ENCODE peak calls at places on chromosomes 4 and X, in nine cellular contexts. X is heart left ventricle, F is NCI-H1105, Z is C1 segment of cervical spinal cord, J is mesothelial cell of epicardium, M is fibroblast of the conjunctiva, V is substantia nigra, P is Calu3, U is esophagus squamous epithelium. E is an unnamed sample.

GRCh38 chrX:4320436-4320947 is 607.0 kb upstream of the PRKX start:
- DNase-seq in X (no peak), F (no peak), Z (no peak), J (no peak), M (no peak), V (no peak), P (no peak), U (no peak), E (no peak)

GRCh38 chrX:107857815-107858214 is 32.1 kb downstream of the MID2 start:
- DNase-seq in X (no peak), F (peak), Z (no peak), J (no peak), M (no peak), V (no peak), P (no peak), U (no peak), E (no peak)

GRCh38 chr4:106316773-106317409 is 541 bp downstream of the AIMP1 start:
- DNase-seq in X (no peak), F (no peak), Z (no peak), J (no peak), M (no peak), V (no peak), P (no peak), U (no peak), E (no peak)

GRCh38 chrX:20515841-20516461 is 249.2 kb upstream of the RPS6KA3 start:
- DNase-seq in X (no peak), F (no peak), Z (no peak), J (no peak), M (peak), V (no peak), P (peak), U (no peak), E (peak)

GRCh38 chr4:784401-785331 is 41.3 kb downstream of the CPLX1 start:
- DNase-seq in X (no peak), F (no peak), Z (no peak), J (no peak), M (no peak), V (no peak), P (no peak), U (no peak), E (no peak)

GRCh38 chr4:27178066-27178465 is 317.4 kb downstream of the STIM2 start:
- DNase-seq in X (no peak), F (no peak), Z (no peak), J (no peak), M (no peak), V (no peak), P (no peak), U (no peak), E (no peak)

GRCh38 chr4:94575652-94576051 is 123.9 kb downstream of the PDLIM5 start:
- DNase-seq in X (no peak), F (no peak), Z (no peak), J (no peak), M (no peak), V (no peak), P (no peak), U (no peak), E (no peak)

GRCh38 chrX:53831662-53832635 is 145.4 kb upstream of the HUWE1 start:
- DNase-seq in X (no peak), F (peak), Z (no peak), J (no peak), M (peak), V (no peak), P (peak), U (no peak), E (no peak)

GRCh38 chr4:15420642-15421041 is 7.2 kb upstream of the C1QTNF7 start:
- DNase-seq in X (no peak), F (no peak), Z (no peak), J (no peak), M (no peak), V (no peak), P (no peak), U (no peak), E (peak)

GRCh38 chr4:101155859-101156430 is 191.4 kb downstream of the PPP3CA start:
- DNase-seq in X (no peak), F (no peak), Z (no peak), J (no peak), M (no peak), V (no peak), P (no peak), U (no peak), E (no peak)